ENCODE peak calls at places on chromosome 21, in nine cellular contexts. One of them, this sample, is unnamed.

GRCh38 chr21:38306407-38306806 is 49.6 kb downstream of the KCNJ15 start:
- DNase-seq in hepatocyte: no peak
- DNase-seq in HAP-1: no peak
- DNase-seq in effector memory CD4-positive, alpha-beta T cell: no peak
- DNase-seq in right lobe of liver: no peak
- DNase-seq in endodermal cell: no peak
- DNase-seq in spleen: no peak
- DNase-seq in HCT116: no peak
- DNase-seq in heart left ventricle: no peak
- DNase-seq in this sample: no peak

GRCh38 chr21:45026833-45027232 is 47.5 kb upstream of the ADARB1 start:
- DNase-seq in hepatocyte: peak; percentile 12
- DNase-seq in HAP-1: no peak
- DNase-seq in effector memory CD4-positive, alpha-beta T cell: no peak
- DNase-seq in right lobe of liver: no peak
- DNase-seq in endodermal cell: peak; percentile 73
- DNase-seq in spleen: no peak
- DNase-seq in HCT116: no peak
- DNase-seq in heart left ventricle: no peak
- DNase-seq in this sample: no peak

GRCh38 chr21:43277481-43278351 is 108.9 kb downstream of the CRYAA start:
- DNase-seq in hepatocyte: no peak
- DNase-seq in HAP-1: peak; percentile 61
- DNase-seq in effector memory CD4-positive, alpha-beta T cell: no peak
- DNase-seq in right lobe of liver: no peak
- DNase-seq in endodermal cell: no peak
- DNase-seq in spleen: peak; percentile 69
- DNase-seq in HCT116: no peak
- DNase-seq in heart left ventricle: no peak
- DNase-seq in this sample: no peak

GRCh38 chr21:38756746-38757145 is 49.0 kb upstream of the ETS2 start:
- DNase-seq in hepatocyte: peak; percentile 59
- DNase-seq in HAP-1: no peak
- DNase-seq in effector memory CD4-positive, alpha-beta T cell: no peak
- DNase-seq in right lobe of liver: no peak
- DNase-seq in endodermal cell: no peak
- DNase-seq in spleen: no peak
- DNase-seq in HCT116: no peak
- DNase-seq in heart left ventricle: no peak
- DNase-seq in this sample: no peak

GRCh38 chr21:44262338-44263048 is 796 bp upstream of the DNMT3L start:
- DNase-seq in hepatocyte: peak; percentile 5
- DNase-seq in HAP-1: no peak
- DNase-seq in effector memory CD4-positive, alpha-beta T cell: no peak
- DNase-seq in right lobe of liver: no peak
- DNase-seq in endodermal cell: peak; percentile 37
- DNase-seq in spleen: peak; percentile 41
- DNase-seq in HCT116: no peak
- DNase-seq in heart left ventricle: no peak
- DNase-seq in this sample: no peak

GRCh38 chr21:42057861-42058437 is 13.2 kb upstream of the UMODL1 start:
- DNase-seq in hepatocyte: no peak
- DNase-seq in HAP-1: no peak
- DNase-seq in effector memory CD4-positive, alpha-beta T cell: no peak
- DNase-seq in right lobe of liver: peak; percentile 16
- DNase-seq in endodermal cell: no peak
- DNase-seq in spleen: peak; percentile 57
- DNase-seq in HCT116: no peak
- DNase-seq in heart left ventricle: no peak
- DNase-seq in this sample: no peak

GRCh38 chr21:36473203-36473602 is 6.7 kb downstream of the CLDN14 start:
- DNase-seq in hepatocyte: no peak
- DNase-seq in HAP-1: no peak
- DNase-seq in effector memory CD4-positive, alpha-beta T cell: no peak
- DNase-seq in right lobe of liver: no peak
- DNase-seq in endodermal cell: no peak
- DNase-seq in spleen: no peak
- DNase-seq in HCT116: no peak
- DNase-seq in heart left ventricle: no peak
- DNase-seq in this sample: no peak

GRCh38 chr21:42745511-42746239 is 92.3 kb downstream of the PDE9A start:
- DNase-seq in hepatocyte: no peak
- DNase-seq in HAP-1: no peak
- DNase-seq in effector memory CD4-positive, alpha-beta T cell: no peak
- DNase-seq in right lobe of liver: no peak
- DNase-seq in endodermal cell: no peak
- DNase-seq in spleen: peak; percentile 78
- DNase-seq in HCT116: no peak
- DNase-seq in heart left ventricle: no peak
- DNase-seq in this sample: no peak

GRCh38 chr21:37208056-37208705 is 59.0 kb downstream of the VPS26C start:
- DNase-seq in hepatocyte: no peak
- DNase-seq in HAP-1: no peak
- DNase-seq in effector memory CD4-positive, alpha-beta T cell: no peak
- DNase-seq in right lobe of liver: peak; percentile 57
- DNase-seq in endodermal cell: no peak
- DNase-seq in spleen: peak; percentile 91
- DNase-seq in HCT116: no peak
- DNase-seq in heart left ventricle: peak; percentile 80
- DNase-seq in this sample: peak; percentile 73

GRCh38 chr21:30044447-30045064 is 104.8 kb upstream of the GRIK1 start:
- DNase-seq in hepatocyte: peak; percentile 50
- DNase-seq in HAP-1: no peak
- DNase-seq in effector memory CD4-positive, alpha-beta T cell: no peak
- DNase-seq in right lobe of liver: no peak
- DNase-seq in endodermal cell: peak; percentile 46
- DNase-seq in spleen: no peak
- DNase-seq in HCT116: no peak
- DNase-seq in heart left ventricle: no peak
- DNase-seq in this sample: no peak

GRCh38 chr21:25496825-25497482 is 110.3 kb downstream of the MRPL39 start:
- DNase-seq in hepatocyte: no peak
- DNase-seq in HAP-1: no peak
- DNase-seq in effector memory CD4-positive, alpha-beta T cell: no peak
- DNase-seq in right lobe of liver: no peak
- DNase-seq in endodermal cell: no peak
- DNase-seq in spleen: no peak
- DNase-seq in HCT116: no peak
- DNase-seq in heart left ventricle: no peak
- DNase-seq in this sample: no peak

GRCh38 chr21:38352536-38353219 is 95.9 kb downstream of the KCNJ15 start:
- DNase-seq in hepatocyte: peak; percentile 79
- DNase-seq in HAP-1: no peak
- DNase-seq in effector memory CD4-positive, alpha-beta T cell: no peak
- DNase-seq in right lobe of liver: peak; percentile 53
- DNase-seq in endodermal cell: peak; percentile 92
- DNase-seq in spleen: no peak
- DNase-seq in HCT116: peak; percentile 1
- DNase-seq in heart left ventricle: peak; percentile 51
- DNase-seq in this sample: no peak

GRCh38 chr21:38804617-38805281 is 980 bp upstream of the ETS2 start:
- DNase-seq in hepatocyte: peak; percentile 88
- DNase-seq in HAP-1: peak; percentile 13
- DNase-seq in effector memory CD4-positive, alpha-beta T cell: no peak
- DNase-seq in right lobe of liver: peak; percentile 87
- DNase-seq in endodermal cell: peak; percentile 84
- DNase-seq in spleen: peak; percentile 91
- DNase-seq in HCT116: peak; percentile 40
- DNase-seq in heart left ventricle: peak; percentile 84
- DNase-seq in this sample: no peak

GRCh38 chr21:38774152-38774551 is 31.6 kb upstream of the ETS2 start:
- DNase-seq in hepatocyte: no peak
- DNase-seq in HAP-1: no peak
- DNase-seq in effector memory CD4-positive, alpha-beta T cell: no peak
- DNase-seq in right lobe of liver: no peak
- DNase-seq in endodermal cell: no peak
- DNase-seq in spleen: no peak
- DNase-seq in HCT116: no peak
- DNase-seq in heart left ventricle: no peak
- DNase-seq in this sample: no peak

GRCh38 chr21:15552914-15553491 is 176.8 kb upstream of the USP25 start:
- DNase-seq in hepatocyte: peak; percentile 10
- DNase-seq in HAP-1: no peak
- DNase-seq in effector memory CD4-positive, alpha-beta T cell: no peak
- DNase-seq in right lobe of liver: no peak
- DNase-seq in endodermal cell: no peak
- DNase-seq in spleen: no peak
- DNase-seq in HCT116: no peak
- DNase-seq in heart left ventricle: no peak
- DNase-seq in this sample: no peak

GRCh38 chr21:15210235-15210678 is 145.5 kb upstream of the NRIP1 start:
- DNase-seq in hepatocyte: peak; percentile 28
- DNase-seq in HAP-1: no peak
- DNase-seq in effector memory CD4-positive, alpha-beta T cell: no peak
- DNase-seq in right lobe of liver: peak; percentile 89
- DNase-seq in endodermal cell: peak; percentile 49
- DNase-seq in spleen: peak; percentile 73
- DNase-seq in HCT116: no peak
- DNase-seq in heart left ventricle: no peak
- DNase-seq in this sample: peak; percentile 27

GRCh38 chr21:46637952-46638746 is 2.7 kb downstream of the PRMT2 start:
- DNase-seq in hepatocyte: no peak
- DNase-seq in HAP-1: no peak
- DNase-seq in effector memory CD4-positive, alpha-beta T cell: no peak
- DNase-seq in right lobe of liver: no peak
- DNase-seq in endodermal cell: no peak
- DNase-seq in spleen: no peak
- DNase-seq in HCT116: no peak
- DNase-seq in heart left ventricle: no peak
- DNase-seq in this sample: no peak
- H3K4me3 ChIP-seq in hepatocyte: no peak overlapping the region
- H3K4me3 ChIP-seq in HAP-1: no peak overlapping the region
- H3K4me3 ChIP-seq in effector memory CD4-positive, alpha-beta T cell: peak overlapping the region; percentile 7
- H3K4me3 ChIP-seq in right lobe of liver: no peak overlapping the region
- H3K4me3 ChIP-seq in endodermal cell: peak overlapping the region; percentile 42
- H3K4me3 ChIP-seq in spleen: peak overlapping the region; percentile 97
- H3K4me3 ChIP-seq in HCT116: no peak overlapping the region
- H3K4me3 ChIP-seq in heart left ventricle: no peak overlapping the region
- H3K4me3 ChIP-seq in this sample: peak overlapping the region; percentile 72

GRCh38 chr21:33650230-33650629 is 7.9 kb downstream of the ITSN1 start:
- DNase-seq in hepatocyte: no peak
- DNase-seq in HAP-1: no peak
- DNase-seq in effector memory CD4-positive, alpha-beta T cell: no peak
- DNase-seq in right lobe of liver: no peak
- DNase-seq in endodermal cell: peak; percentile 22
- DNase-seq in spleen: no peak
- DNase-seq in HCT116: no peak
- DNase-seq in heart left ventricle: no peak
- DNase-seq in this sample: no peak
- H3K4me1 ChIP-seq in hepatocyte: peaks cover 21% of the 10 kb centered on the region
- H3K4me1 ChIP-seq in HAP-1: peaks cover 31% of the 10 kb centered on the region
- H3K4me1 ChIP-seq in effector memory CD4-positive, alpha-beta T cell: no peaks in the 10 kb centered on the region
- H3K4me1 ChIP-seq in right lobe of liver: no peaks in the 10 kb centered on the region
- H3K4me1 ChIP-seq in endodermal cell: peaks cover 16% of the 10 kb centered on the region
- H3K4me1 ChIP-seq in spleen: peaks cover 9% of the 10 kb centered on the region
- H3K4me1 ChIP-seq in HCT116: peaks cover 24% of the 10 kb centered on the region
- H3K4me1 ChIP-seq in heart left ventricle: peaks cover 6% of the 10 kb centered on the region
- H3K4me1 ChIP-seq in this sample: peaks cover 4% of the 10 kb centered on the region

GRCh38 chr21:46404306-46404705 is 54.4 kb upstream of the DIP2A start:
- DNase-seq in hepatocyte: no peak
- DNase-seq in HAP-1: no peak
- DNase-seq in effector memory CD4-positive, alpha-beta T cell: no peak
- DNase-seq in right lobe of liver: no peak
- DNase-seq in endodermal cell: no peak
- DNase-seq in spleen: no peak
- DNase-seq in HCT116: no peak
- DNase-seq in heart left ventricle: no peak
- DNase-seq in this sample: no peak

GRCh38 chr21:46402421-46402820 is 56.3 kb upstream of the DIP2A start:
- DNase-seq in hepatocyte: no peak
- DNase-seq in HAP-1: no peak
- DNase-seq in effector memory CD4-positive, alpha-beta T cell: no peak
- DNase-seq in right lobe of liver: no peak
- DNase-seq in endodermal cell: no peak
- DNase-seq in spleen: no peak
- DNase-seq in HCT116: no peak
- DNase-seq in heart left ventricle: no peak
- DNase-seq in this sample: no peak

GRCh38 chr21:46410516-46410915 is 48.2 kb upstream of the DIP2A start:
- DNase-seq in hepatocyte: no peak
- DNase-seq in HAP-1: no peak
- DNase-seq in effector memory CD4-positive, alpha-beta T cell: no peak
- DNase-seq in right lobe of liver: no peak
- DNase-seq in endodermal cell: no peak
- DNase-seq in spleen: no peak
- DNase-seq in HCT116: no peak
- DNase-seq in heart left ventricle: no peak
- DNase-seq in this sample: no peak

GRCh38 chr21:46409641-46410406 is 48.9 kb upstream of the DIP2A start:
- DNase-seq in hepatocyte: no peak
- DNase-seq in HAP-1: no peak
- DNase-seq in effector memory CD4-positive, alpha-beta T cell: no peak
- DNase-seq in right lobe of liver: no peak
- DNase-seq in endodermal cell: no peak
- DNase-seq in spleen: no peak
- DNase-seq in HCT116: no peak
- DNase-seq in heart left ventricle: no peak
- DNase-seq in this sample: no peak

GRCh38 chr21:46406001-46406400 is 52.7 kb upstream of the DIP2A start:
- DNase-seq in hepatocyte: no peak
- DNase-seq in HAP-1: no peak
- DNase-seq in effector memory CD4-positive, alpha-beta T cell: no peak
- DNase-seq in right lobe of liver: no peak
- DNase-seq in endodermal cell: no peak
- DNase-seq in spleen: no peak
- DNase-seq in HCT116: no peak
- DNase-seq in heart left ventricle: no peak
- DNase-seq in this sample: no peak
- H3K36me3 ChIP-seq in hepatocyte: no peaks in the 10 kb centered on the region
- H3K36me3 ChIP-seq in HAP-1: peaks cover 37% of the 10 kb centered on the region
- H3K36me3 ChIP-seq in effector memory CD4-positive, alpha-beta T cell: peaks cover 16% of the 10 kb centered on the region
- H3K36me3 ChIP-seq in right lobe of liver: peaks cover 17% of the 10 kb centered on the region
- H3K36me3 ChIP-seq in endodermal cell: peaks cover 64% of the 10 kb centered on the region
- H3K36me3 ChIP-seq in spleen: peaks cover 95% of the 10 kb centered on the region
- H3K36me3 ChIP-seq in HCT116: peaks cover 9% of the 10 kb centered on the region
- H3K36me3 ChIP-seq in heart left ventricle: peaks cover 75% of the 10 kb centered on the region
- H3K36me3 ChIP-seq in this sample: peaks cover 11% of the 10 kb centered on the region

DNA sequence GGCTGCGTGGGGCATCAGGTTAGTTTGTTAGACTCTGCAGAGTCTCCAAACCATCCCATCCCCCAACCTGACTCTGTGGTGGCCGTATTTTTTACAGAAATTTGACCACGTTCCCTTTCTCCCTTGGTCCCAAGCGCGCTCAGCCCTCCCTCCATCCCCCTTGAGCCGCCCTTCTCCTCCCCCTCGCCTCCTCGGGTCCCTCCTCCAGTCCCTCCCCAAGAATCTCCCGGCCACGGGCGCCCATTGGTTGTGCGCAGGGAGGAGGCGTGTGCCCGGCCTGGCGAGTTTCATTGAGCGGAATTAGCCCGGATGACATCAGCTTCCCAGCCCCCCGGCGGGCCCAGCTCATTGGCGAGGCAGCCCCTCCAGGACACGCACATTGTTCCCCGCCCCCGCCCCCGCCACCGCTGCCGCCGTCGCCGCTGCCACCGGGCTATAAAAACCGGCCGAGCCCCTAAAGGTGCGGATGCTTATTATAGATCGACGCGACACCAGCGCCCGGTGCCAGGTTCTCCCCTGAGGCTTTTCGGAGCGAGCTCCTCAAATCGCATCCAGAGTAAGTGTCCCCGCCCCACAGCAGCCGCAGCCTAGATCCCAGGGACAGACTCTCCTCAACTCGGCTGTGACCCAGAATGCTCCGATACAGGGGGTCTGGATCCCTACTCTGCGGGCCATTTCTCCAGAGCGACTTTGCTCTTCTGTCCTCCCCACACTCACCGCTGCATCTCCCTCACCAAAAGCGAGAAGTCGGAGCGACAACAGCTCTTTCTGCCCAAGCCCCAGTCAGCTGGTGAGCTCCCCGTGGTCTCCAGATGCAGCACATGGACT is at the start of gene OLIG2:
- DNase-seq in hepatocyte: no peak
- DNase-seq in HAP-1: peak; percentile 91
- DNase-seq in effector memory CD4-positive, alpha-beta T cell: no peak
- DNase-seq in right lobe of liver: no peak
- DNase-seq in endodermal cell: peak; percentile 98
- DNase-seq in spleen: no peak
- DNase-seq in HCT116: no peak
- DNase-seq in heart left ventricle: no peak
- DNase-seq in this sample: no peak
- H3K4me3 ChIP-seq in hepatocyte: no peak within 1 kb of the TSS
- H3K4me3 ChIP-seq in HAP-1: peak within 1 kb of the TSS; percentile 45
- H3K4me3 ChIP-seq in effector memory CD4-positive, alpha-beta T cell: no peak within 1 kb of the TSS
- H3K4me3 ChIP-seq in right lobe of liver: no peak within 1 kb of the TSS
- H3K4me3 ChIP-seq in endodermal cell: peak within 1 kb of the TSS; percentile 72
- H3K4me3 ChIP-seq in spleen: no peak within 1 kb of the TSS
- H3K4me3 ChIP-seq in HCT116: no peak within 1 kb of the TSS
- H3K4me3 ChIP-seq in heart left ventricle: no peak within 1 kb of the TSS
- H3K4me3 ChIP-seq in this sample: peak within 1 kb of the TSS; percentile 44

This sample was measured in thoracic aorta.